ENCODE peak calls at places on chromosomes 11 and 22, in six cellular contexts. T is gastrocnemius medialis, R is heart left ventricle, M is upper lobe of left lung, Y is A549, F is GM12878. K is an unnamed sample.

GRCh38 chr22:35357883-35358621 is 22.8 kb upstream of the HMOX1 start:
- ATAC-seq in T (no peak), R (no peak), M (no peak), Y (peak; percentile 32), F (peak; percentile 17), K (no peak)

GRCh38 chr11:96199563-96200025 is 143.4 kb downstream of the MAML2 start:
- ATAC-seq in T (no peak), R (peak; percentile 69), M (no peak), Y (no peak), F (no peak), K (no peak)

GRCh38 chr11:83172551-83172950 is 15.6 kb downstream of the PCF11 start:
- ATAC-seq in T (no peak), R (no peak), M (no peak), Y (no peak), F (peak; percentile 18), K (no peak)

GRCh38 chr11:44443836-44444769 is 121.4 kb upstream of the CD82 start:
- ATAC-seq in T (no peak), R (no peak), M (no peak), Y (no peak), F (no peak), K (no peak)

GRCh38 chr11:103619480-103619879 is 417.0 kb upstream of the DDI1 start:
- ATAC-seq in T (no peak), R (no peak), M (no peak), Y (peak; percentile 92), F (peak; percentile 57), K (no peak)

GRCh38 chr22:42978453-42979103 is 36.4 kb downstream of the PACSIN2 start:
- ATAC-seq in T (peak; percentile 85), R (peak; percentile 84), M (peak; percentile 85), Y (peak; percentile 44), F (no peak), K (peak; percentile 87)

GRCh38 chr11:46537121-46537520 is 56.7 kb downstream of the AMBRA1 start:
- ATAC-seq in T (no peak), R (no peak), M (no peak), Y (peak; percentile 36), F (peak; percentile 47), K (no peak)

GRCh38 chr22:37275622-37276021 is 6.7 kb upstream of the CYTH4 start:
- ATAC-seq in T (no peak), R (no peak), M (no peak), Y (no peak), F (no peak), K (no peak)

GRCh38 chr11:12086271-12087074 is 23.9 kb upstream of the MICAL2 start:
- ATAC-seq in T (peak; percentile 96), R (peak; percentile 90), M (peak; percentile 76), Y (peak; percentile 83), F (no peak), K (peak; percentile 96)

GRCh38 chr11:12084191-12084717 is 26.1 kb upstream of the MICAL2 start:
- ATAC-seq in T (no peak), R (no peak), M (no peak), Y (no peak), F (no peak), K (no peak)

GRCh38 chr11:12087075-12087775 is 23.2 kb upstream of the MICAL2 start:
- ATAC-seq in T (no peak), R (peak; percentile 11), M (peak; percentile 28), Y (peak; percentile 72), F (peak; percentile 85), K (peak; percentile 1)

GRCh38 chr11:12083380-12083779 is 27.0 kb upstream of the MICAL2 start:
- ATAC-seq in T (no peak), R (no peak), M (no peak), Y (no peak), F (no peak), K (no peak)

GRCh38 chr11:12085371-12086251 is 24.8 kb upstream of the MICAL2 start:
- ATAC-seq in T (no peak), R (no peak), M (no peak), Y (peak; percentile 32), F (no peak), K (no peak)
- TF ChIP-seq POLR2A in T (no peak), R (no peak), M (no peak), Y (no peak), F (no peak), K (no peak)

GRCh38 chr11:130002846-130003716 is 446 bp upstream of the PRDM10 start:
- ATAC-seq in T (peak; percentile 89), R (peak; percentile 90), M (peak; percentile 98), Y (peak; percentile 89), F (peak; percentile 85), K (peak; percentile 92)

GRCh38 chr11:130003717-130004001 is 1.0 kb upstream of the PRDM10 start:
- ATAC-seq in T (no peak), R (no peak), M (no peak), Y (no peak), F (peak; percentile 43), K (no peak)

GRCh38 chr11:130000552-130001176 is 2.0 kb downstream of the PRDM10 start:
- ATAC-seq in T (no peak), R (no peak), M (no peak), Y (no peak), F (no peak), K (no peak)

GRCh38 chr11:130002352-130002845 is at the start of gene PRDM10:
- ATAC-seq in T (peak; percentile 65), R (peak; percentile 86), M (peak; percentile 96), Y (peak; percentile 78), F (peak; percentile 71), K (peak; percentile 87)

DNA sequence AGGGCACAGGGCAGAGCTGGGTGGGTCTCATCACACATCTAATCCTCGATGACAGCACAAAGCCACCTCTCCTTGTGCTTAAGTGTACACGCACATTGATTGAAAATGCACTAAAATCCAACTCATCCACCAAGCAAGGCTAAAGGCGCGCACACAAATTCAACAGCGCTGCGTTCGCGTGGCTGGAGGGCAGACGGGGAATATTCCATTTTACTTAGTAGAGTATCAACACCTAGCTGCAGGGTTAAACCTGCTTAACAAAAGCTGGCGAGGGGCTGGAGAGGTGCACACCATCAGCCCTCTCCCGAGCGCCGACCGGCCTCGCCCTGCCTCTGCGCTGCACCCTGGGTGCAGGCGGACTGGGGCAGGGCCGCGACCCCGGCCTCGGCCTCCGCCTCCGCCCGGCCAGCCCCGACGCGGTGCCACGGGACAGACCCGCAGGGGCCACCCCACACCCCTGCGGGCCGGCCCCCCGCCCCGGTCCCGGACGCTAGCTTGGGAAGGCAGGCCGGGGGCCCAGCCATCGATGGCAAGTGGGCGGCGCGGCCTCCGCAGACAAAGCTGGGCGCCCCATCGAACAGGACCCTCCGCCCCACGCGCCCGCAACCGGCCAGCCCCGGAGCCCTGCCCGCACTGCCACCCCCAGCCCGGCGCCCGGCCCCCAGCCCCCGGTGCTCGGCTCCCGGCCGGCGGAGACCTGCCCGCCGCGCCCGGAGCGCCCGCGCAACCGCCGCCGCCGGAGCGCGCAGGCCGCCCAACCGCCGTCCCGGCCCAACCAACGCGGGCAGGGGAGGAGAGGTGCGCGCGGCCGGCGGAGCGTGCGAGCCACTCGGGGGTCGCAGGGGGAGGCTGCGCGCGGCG is 914 bp downstream of the PRDM10 start:
- ATAC-seq in T (peak; percentile 38), R (peak; percentile 51), M (no peak), Y (no peak), F (peak; percentile 31), K (peak; percentile 53)
- TF ChIP-seq POLR2A in T (peak; percentile 74), R (no peak), M (no peak), Y (no peak), F (peak; percentile 9), K (peak; percentile 72)

GRCh38 chr11:58577441-58578135 is 1.3 kb upstream of the ZFP91 start:
- ATAC-seq in T (peak; percentile 21), R (peak; percentile 2), M (no peak), Y (peak; percentile 5), F (peak; percentile 55), K (peak; percentile 0)

GRCh38 chr11:58580311-58580710 is 1.4 kb downstream of the ZFP91 start:
- ATAC-seq in T (no peak), R (no peak), M (no peak), Y (no peak), F (no peak), K (no peak)

GRCh38 chr11:58578635-58579191 is at the start of gene ZFP91:
- ATAC-seq in T (peak; percentile 73), R (peak; percentile 87), M (peak; percentile 97), Y (peak; percentile 85), F (peak; percentile 59), K (peak; percentile 84)

GRCh38 chr11:58578136-58578634 is 678 bp upstream of the ZFP91 start:
- ATAC-seq in T (peak; percentile 77), R (peak; percentile 79), M (peak; percentile 94), Y (peak; percentile 84), F (no peak), K (peak; percentile 82)

DNA sequence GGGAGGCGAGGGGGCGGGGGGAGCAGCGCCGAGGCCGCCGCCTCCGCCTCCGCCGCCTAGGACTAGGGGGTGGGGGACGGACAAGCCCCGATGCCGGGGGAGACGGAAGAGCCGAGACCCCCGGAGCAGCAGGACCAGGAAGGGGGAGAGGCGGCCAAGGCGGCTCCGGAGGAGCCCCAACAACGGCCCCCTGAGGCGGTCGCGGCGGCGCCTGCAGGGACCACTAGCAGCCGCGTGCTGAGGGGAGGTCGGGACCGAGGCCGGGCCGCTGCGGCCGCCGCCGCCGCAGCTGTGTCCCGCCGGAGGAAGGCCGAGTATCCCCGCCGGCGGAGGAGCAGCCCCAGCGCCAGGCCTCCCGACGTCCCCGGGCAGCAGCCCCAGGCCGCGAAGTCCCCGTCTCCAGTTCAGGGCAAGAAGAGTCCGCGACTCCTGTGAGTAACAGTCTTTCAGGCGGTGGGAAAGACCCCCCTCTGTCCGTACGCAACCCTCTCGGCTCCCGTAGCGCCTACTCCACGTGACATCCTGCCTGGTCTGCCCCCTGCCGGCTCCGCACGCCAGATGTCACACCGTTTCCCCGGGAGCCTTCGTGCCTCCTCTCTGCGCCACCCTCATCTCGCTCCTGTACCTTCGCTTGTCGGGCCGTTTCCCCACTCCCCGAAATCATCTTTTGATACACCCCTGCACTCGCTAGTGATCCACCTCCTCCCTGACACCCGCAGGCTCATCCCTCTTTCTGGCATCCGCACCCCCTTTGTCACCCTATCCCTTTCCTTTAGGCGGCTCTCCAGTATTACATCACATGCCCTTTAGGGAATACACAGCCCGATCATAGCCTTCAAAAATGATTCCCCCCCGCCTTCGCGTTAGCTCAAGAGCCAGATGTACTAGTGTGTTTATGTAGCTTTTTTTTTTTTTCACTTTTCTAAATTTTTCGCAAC is 598 bp downstream of the ZFP91 start:
- ATAC-seq in T (peak; percentile 54), R (peak; percentile 76), M (peak; percentile 85), Y (peak; percentile 71), F (peak; percentile 52), K (peak; percentile 64)
- TF ChIP-seq POLR2A in T (peak; percentile 79), R (peak; percentile 47), M (peak; percentile 58), Y (peak; percentile 65), F (peak; percentile 79), K (peak; percentile 62)

GRCh38 chr11:65134240-65134951 is at the start of gene SYVN1:
- ATAC-seq in T (peak; percentile 84), R (peak; percentile 93), M (peak; percentile 94), Y (peak; percentile 91), F (peak; percentile 81), K (peak; percentile 90)

GRCh38 chr11:65135633-65136145 is 1.4 kb upstream of the SYVN1 start:
- ATAC-seq in T (no peak), R (no peak), M (no peak), Y (no peak), F (no peak), K (no peak)

GRCh38 chr11:65133724-65134123 is 595 bp downstream of the SYVN1 start:
- ATAC-seq in T (no peak), R (peak; percentile 2), M (no peak), Y (peak; percentile 0), F (no peak), K (no peak)

GRCh38 chr11:65136515-65137096 is 2.3 kb upstream of the SYVN1 start:
- ATAC-seq in T (no peak), R (no peak), M (no peak), Y (no peak), F (no peak), K (no peak)

DNA sequence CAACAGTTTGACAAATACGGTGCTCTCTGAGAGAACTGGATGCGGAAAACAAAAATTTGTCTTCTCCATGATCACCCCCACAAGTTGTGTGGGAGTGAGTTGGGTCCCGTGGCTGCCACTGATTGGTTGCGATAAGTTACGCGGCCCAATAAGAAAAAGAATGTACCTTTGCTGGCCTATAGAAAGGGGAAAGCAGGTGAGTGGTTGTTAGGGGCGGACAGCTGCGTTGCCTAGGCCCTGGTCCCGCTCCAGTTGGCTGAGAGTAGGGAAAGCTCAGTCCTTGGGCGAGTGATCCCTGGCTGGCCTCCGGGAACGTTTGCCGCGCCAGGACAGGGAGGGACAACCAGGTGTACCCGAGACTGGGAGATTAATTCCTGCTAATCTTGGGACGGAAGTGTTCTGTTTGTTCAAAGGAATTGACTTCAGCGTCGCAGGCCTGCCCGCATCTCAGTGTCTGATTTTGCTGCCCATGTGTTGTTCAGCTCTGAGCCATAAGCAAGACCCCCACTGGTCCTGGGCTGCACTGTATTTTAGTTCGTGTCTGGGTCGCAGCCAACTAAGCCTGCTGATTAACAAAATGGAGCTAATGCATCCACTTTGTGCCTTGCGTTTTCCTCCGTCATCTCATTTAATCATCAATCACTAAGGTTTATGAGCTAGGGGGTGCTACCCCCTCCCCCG is 773 bp upstream of the SYVN1 start:
- ATAC-seq in T (peak; percentile 97), R (peak; percentile 89), M (peak; percentile 93), Y (peak; percentile 93), F (peak; percentile 91), K (peak; percentile 95)
- TF ChIP-seq POLR2A in T (no peak), R (peak; percentile 63), M (peak; percentile 40), Y (peak; percentile 88), F (peak; percentile 73), K (no peak)

K was measured in gastroesophageal sphincter.